ENCODE peak calls at places on chromosomes 7 and 10, in six cellular contexts. Q is IMR-90, V is H1, K is neuronal stem cell, P is trophoblast cell, F is mesenchymal stem cell. H is an unnamed sample.

GRCh38 chr10:31299119-31299518 is 19.9 kb upstream of the ZEB1 start:
- DNase-seq in Q (peak), V (no peak), K (no peak), P (no peak), F (no peak), H (no peak)

GRCh38 chr10:104104926-104105325 is 17.0 kb upstream of the SFR1 start:
- DNase-seq in Q (peak), V (no peak), K (no peak), P (no peak), F (no peak), H (no peak)

GRCh38 chr10:33559105-33559504 is 224.6 kb upstream of the NRP1 start:
- DNase-seq in Q (peak), V (no peak), K (no peak), P (no peak), F (no peak), H (no peak)

GRCh38 chr10:64115913-64116643 is 594.9 kb downstream of the REEP3 start:
- DNase-seq in Q (no peak), V (no peak), K (no peak), P (peak), F (peak), H (peak)

GRCh38 chr7:33873518-33873917 is 31.8 kb upstream of the BMPER start:
- DNase-seq in Q (no peak), V (peak), K (peak), P (peak), F (no peak), H (no peak)

GRCh38 chr7:15720849-15721471 is 34.5 kb upstream of the MEOX2 start:
- DNase-seq in Q (peak), V (no peak), K (peak), P (peak), F (peak), H (no peak)

GRCh38 chr7:47218378-47219176 is 363.3 kb downstream of the TNS3 start:
- DNase-seq in Q (no peak), V (no peak), K (no peak), P (no peak), F (no peak), H (no peak)

GRCh38 chr10:86757110-86757790 is 831 bp downstream of the BMPR1A start:
- DNase-seq in Q (peak), V (no peak), K (peak), P (no peak), F (peak), H (no peak)

GRCh38 chr7:42315096-42315495 is 78.1 kb upstream of the GLI3 start:
- DNase-seq in Q (no peak), V (no peak), K (no peak), P (no peak), F (peak), H (no peak)

GRCh38 chr10:99595770-99596465 is 24.3 kb downstream of the SLC25A28 start:
- DNase-seq in Q (no peak), V (peak), K (peak), P (peak), F (peak), H (peak)

GRCh38 chr10:113945075-113945686 is 90.7 kb downstream of the NHLRC2 start:
- DNase-seq in Q (peak), V (no peak), K (no peak), P (no peak), F (peak), H (no peak)

DNA sequence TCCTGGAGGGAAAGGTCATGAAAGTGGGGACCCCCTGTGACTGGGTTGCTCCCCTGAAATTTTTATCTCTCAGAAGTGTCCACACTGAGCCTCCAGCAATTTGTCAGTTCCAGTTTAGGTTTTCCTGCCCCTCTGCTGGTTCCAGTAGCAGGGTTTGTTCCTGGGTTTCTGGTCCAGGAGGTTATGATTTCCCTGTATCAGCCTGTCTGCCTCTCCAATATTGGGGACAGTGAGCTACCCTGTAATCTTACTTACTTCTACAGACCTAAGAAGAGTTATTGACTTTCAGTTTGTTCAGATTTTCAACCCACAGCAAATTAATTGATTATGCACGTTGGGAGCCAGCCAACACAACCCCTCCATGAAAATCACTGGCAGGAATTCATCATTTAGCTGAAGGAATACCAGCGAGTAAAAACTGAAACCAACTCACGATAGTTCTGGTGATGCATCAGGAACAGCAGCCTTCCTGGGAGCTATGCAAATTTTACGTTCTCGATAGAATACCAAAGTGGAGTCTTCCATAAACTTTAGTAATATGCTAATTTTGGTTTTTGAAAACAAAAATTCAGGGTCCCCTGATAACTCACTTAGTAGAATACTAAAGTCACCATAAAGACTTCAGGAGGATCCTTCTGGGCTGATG is 31.3 kb upstream of the IL15RA start:
- DNase-seq in Q (peak), V (no peak), K (no peak), P (no peak), F (no peak), H (no peak)
- H3K4me2 ChIP-seq in Q (peak), V (no peak), K (no peak), P (no peak), F (no peak), H (no peak)

DNA sequence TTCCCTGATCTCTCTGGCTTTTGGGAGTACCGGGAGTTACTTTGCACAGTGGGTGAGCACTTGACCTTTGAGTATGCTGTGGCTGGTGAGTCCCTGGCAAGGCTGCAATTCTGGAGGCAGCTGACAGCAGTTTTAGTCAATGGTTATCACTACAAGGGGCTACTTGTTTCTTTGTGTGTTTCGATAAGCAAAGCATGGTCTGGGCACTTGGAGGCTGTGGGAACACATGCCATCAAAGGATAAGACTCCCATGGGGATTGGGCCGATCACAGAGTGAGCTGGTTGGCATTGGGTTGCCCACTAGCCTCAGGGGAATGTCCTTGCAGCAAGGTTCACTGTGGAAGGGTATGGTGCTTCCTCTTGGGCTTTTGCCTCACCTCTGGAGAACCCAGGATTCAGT is 208.2 kb downstream of the SNX13 start:
- DNase-seq in Q (no peak), V (no peak), K (no peak), P (no peak), F (no peak), H (no peak)
- H2AFZ ChIP-seq in Q (no peak), V (no peak), K (no peak), P (no peak), F (no peak), H (no peak)

DNA sequence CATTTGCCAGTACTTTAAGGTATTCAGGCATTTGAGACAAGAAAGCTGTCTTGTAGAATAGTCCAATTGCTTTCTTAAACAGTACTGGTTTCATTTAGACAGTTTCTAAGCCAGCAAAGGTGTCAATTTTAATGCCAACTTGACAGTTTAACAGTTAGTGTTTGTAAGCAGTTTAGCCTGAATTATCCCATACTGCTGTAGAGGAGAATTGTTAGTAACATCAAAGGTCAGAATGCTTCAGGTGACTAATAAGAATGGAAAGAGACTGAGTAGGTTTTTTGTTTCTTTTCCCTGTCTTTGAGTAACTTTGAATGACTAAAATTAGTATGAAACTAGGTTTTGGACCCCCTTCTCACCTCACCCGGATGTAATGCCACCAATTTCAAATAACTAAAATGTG is 29.5 kb upstream of the VDAC2 start:
- DNase-seq in Q (peak), V (no peak), K (no peak), P (no peak), F (no peak), H (no peak)
- H4K91ac ChIP-seq in Q (no peak), V (no peak), K (no peak), P (no peak), F (no peak), H (no peak)

DNA sequence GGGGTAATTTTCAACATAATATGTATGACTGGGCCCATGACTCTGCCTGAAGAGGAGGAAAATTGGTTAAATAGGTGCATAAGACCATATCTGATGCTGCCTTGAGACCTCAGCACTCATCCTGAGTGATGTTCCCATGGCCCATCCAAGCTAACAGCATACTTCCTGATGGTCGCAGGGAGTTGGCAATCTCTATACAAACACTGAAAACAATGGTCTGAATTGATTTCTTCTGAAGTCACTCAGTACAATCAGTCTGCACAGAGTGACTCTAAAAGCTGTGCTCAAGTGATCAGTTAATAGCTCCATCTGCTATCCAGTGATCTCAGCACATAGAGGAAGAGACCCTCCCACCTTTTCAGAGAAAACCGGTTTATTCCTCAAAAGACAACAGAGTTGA is 3.9 kb downstream of the PPP1R17 start:
- DNase-seq in Q (no peak), V (no peak), K (no peak), P (no peak), F (no peak), H (no peak)
- H3K4me2 ChIP-seq in Q (no peak), V (no peak), K (no peak), P (no peak), F (no peak), H (no peak)

DNA sequence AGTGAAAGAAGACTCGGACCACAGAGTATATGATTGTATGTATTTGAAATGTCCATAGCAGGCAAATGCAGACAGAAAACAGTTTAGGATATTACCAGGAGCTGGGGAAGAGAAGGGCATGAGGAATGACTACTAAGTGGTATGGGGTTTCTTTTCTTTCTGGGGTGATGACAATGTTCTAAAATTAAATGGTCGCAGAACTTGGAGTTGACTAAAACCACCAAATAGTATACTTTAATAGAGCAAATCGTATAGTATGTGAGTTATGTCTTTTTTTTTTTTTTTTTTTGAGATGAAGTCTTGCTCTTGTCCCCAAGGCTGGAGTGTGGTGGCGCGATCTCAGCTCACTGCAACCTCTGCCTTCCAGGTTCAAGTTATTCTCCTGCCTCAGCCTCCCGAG is 34.6 kb downstream of the XRCC2 start:
- DNase-seq in Q (no peak), V (no peak), K (no peak), P (no peak), F (no peak), H (no peak)
- H2AFZ ChIP-seq in Q (no peak), V (no peak), K (no peak), P (no peak), F (no peak), H (no peak)

GRCh38 chr10:58853668-58854067 is 322.8 kb upstream of the PHYHIPL start:
- DNase-seq in Q (no peak), V (no peak), K (no peak), P (no peak), F (no peak), H (no peak)

GRCh38 chr10:58856508-58857240 is 319.8 kb upstream of the PHYHIPL start:
- DNase-seq in Q (peak), V (peak), K (no peak), P (peak), F (peak), H (peak)

GRCh38 chr10:58857251-58857650 is 319.2 kb upstream of the PHYHIPL start:
- DNase-seq in Q (no peak), V (no peak), K (no peak), P (no peak), F (peak), H (no peak)

GRCh38 chr10:58851606-58852005 is 324.8 kb upstream of the PHYHIPL start:
- DNase-seq in Q (peak), V (no peak), K (no peak), P (no peak), F (peak), H (no peak)

GRCh38 chr10:58854811-58855210 is 321.6 kb upstream of the PHYHIPL start:
- DNase-seq in Q (no peak), V (no peak), K (no peak), P (no peak), F (no peak), H (no peak)
- H4K91ac ChIP-seq in Q (peak), V (no peak), K (no peak), P (no peak), F (no peak), H (no peak)

GRCh38 chr10:11629731-11630130 is 18.3 kb upstream of the USP6NL start:
- DNase-seq in Q (no peak), V (no peak), K (no peak), P (no peak), F (no peak), H (no peak)

GRCh38 chr10:11626071-11626470 is 14.6 kb upstream of the USP6NL start:
- DNase-seq in Q (no peak), V (no peak), K (no peak), P (no peak), F (no peak), H (no peak)

DNA sequence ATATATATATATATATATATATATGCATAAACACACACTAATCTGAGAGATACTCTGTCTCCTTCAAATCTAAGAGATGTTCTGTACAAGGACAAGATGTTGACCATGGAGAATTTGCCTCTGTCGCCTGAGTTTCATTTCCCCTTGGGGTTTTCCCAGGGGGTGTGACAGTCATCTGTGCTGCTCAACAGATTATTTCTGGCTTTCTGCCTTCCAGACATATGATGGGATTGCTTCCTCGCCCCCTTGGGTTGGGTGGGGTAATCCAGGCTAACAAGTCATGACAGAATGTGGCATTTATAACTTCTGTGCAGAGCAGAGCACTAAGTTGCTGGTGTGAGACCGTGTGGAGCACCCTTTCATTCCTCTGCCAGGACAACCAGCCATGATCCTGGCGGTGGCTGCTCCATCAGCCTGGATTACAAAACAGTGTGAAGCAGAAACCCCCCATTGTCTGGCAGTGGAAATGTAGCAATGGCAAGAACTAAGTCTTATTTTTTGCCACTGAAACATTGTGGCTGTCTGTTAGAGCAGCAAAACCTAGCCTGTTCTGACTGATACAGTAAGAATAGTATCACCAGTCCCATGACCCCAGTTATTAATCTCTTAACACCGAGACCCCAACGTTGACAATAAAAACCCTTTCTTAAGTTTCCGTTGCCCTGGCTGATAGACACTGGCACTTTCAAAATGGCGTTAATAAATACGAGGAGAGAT is 13.7 kb upstream of the USP6NL start:
- DNase-seq in Q (no peak), V (no peak), K (no peak), P (no peak), F (no peak), H (no peak)
- H3K4me2 ChIP-seq in Q (no peak), V (no peak), K (no peak), P (no peak), F (no peak), H (no peak)